ENCODE peak calls at places on chromosomes 13 and 19, in ten cellular contexts. Z is Calu3; A is fibroblast of pulmonary artery; U is GM04503; X is fibroblast of lung; T is dorsolateral prefrontal cortex; W is stimulated activated naive CD8-positive, alpha-beta T cell treated with anti-CD3 and anti-CD28 coated beads, Interleukin-15, amount 100 ng/mL, for 72 hours; L is HS-27A; B is activated naive CD4-positive, alpha-beta T cell; I is stimulated activated naive B cell treated with anti-CD40 and anti-IgM and Interleukin-4, amounts not matched to agents 10 μg/mL and 1 μg/mL and 100 μg/mL, for 72 hours. E is an unnamed sample.

GRCh38 chr19:29702161-29702957 is 12.7 kb downstream of the C19orf12 start:
- DNase-seq in Z (no peak), A (no peak), U (no peak), X (no peak), T (no peak), W (no peak), L (no peak), B (no peak), I (no peak), E (no peak)

GRCh38 chr13:105202384-105202783 is 1333.1 kb downstream of the EFNB2 start:
- DNase-seq in Z (no peak), A (peak), U (no peak), X (peak), T (no peak), W (no peak), L (no peak), B (no peak), I (no peak), E (peak)

GRCh38 chr13:23380534-23380933 is 53.0 kb downstream of the SACS start:
- DNase-seq in Z (no peak), A (peak), U (no peak), X (peak), T (no peak), W (no peak), L (no peak), B (no peak), I (no peak), E (no peak)

GRCh38 chr13:46642254-46642653 is 89.3 kb downstream of the LRCH1 start:
- DNase-seq in Z (no peak), A (no peak), U (no peak), X (no peak), T (no peak), W (no peak), L (no peak), B (no peak), I (no peak), E (no peak)

GRCh38 chr13:39105110-39105509 is 66.9 kb downstream of the NHLRC3 start:
- DNase-seq in Z (no peak), A (peak), U (no peak), X (peak), T (no peak), W (no peak), L (no peak), B (no peak), I (no peak), E (no peak)

GRCh38 chr19:5254543-5254942 is 86.1 kb downstream of the PTPRS start:
- DNase-seq in Z (no peak), A (no peak), U (no peak), X (no peak), T (no peak), W (no peak), L (no peak), B (no peak), I (no peak), E (no peak)

GRCh38 chr13:31204592-31204991 is 4.8 kb downstream of the B3GLCT start:
- DNase-seq in Z (peak), A (peak), U (no peak), X (peak), T (no peak), W (no peak), L (no peak), B (no peak), I (no peak), E (no peak)

GRCh38 chr19:15989889-15990288 is 41.1 kb downstream of the OR10H4 start:
- DNase-seq in Z (no peak), A (no peak), U (no peak), X (no peak), T (no peak), W (no peak), L (no peak), B (no peak), I (no peak), E (no peak)

GRCh38 chr13:58994778-58995177 is 1169.0 kb downstream of the DIAPH3 start:
- DNase-seq in Z (no peak), A (peak), U (no peak), X (peak), T (no peak), W (no peak), L (no peak), B (no peak), I (no peak), E (no peak)

GRCh38 chr13:28583661-28584091 is 75.3 kb upstream of the POMP start:
- DNase-seq in Z (no peak), A (no peak), U (no peak), X (no peak), T (no peak), W (no peak), L (no peak), B (no peak), I (no peak), E (no peak)

GRCh38 chr19:34182125-34182524 is 9.8 kb downstream of the LSM14A start:
- DNase-seq in Z (no peak), A (no peak), U (no peak), X (no peak), T (no peak), W (no peak), L (no peak), B (no peak), I (no peak), E (no peak)

GRCh38 chr13:99655351-99656091 is 154.2 kb downstream of the TM9SF2 start:
- DNase-seq in Z (peak), A (no peak), U (no peak), X (no peak), T (no peak), W (no peak), L (no peak), B (no peak), I (no peak), E (no peak)

GRCh38 chr13:46683879-46684278 is 113.1 kb downstream of the ESD start:
- DNase-seq in Z (no peak), A (no peak), U (no peak), X (peak), T (no peak), W (no peak), L (no peak), B (no peak), I (no peak), E (no peak)

GRCh38 chr19:4089946-4090345 is 23.2 kb upstream of the ZBTB7A start:
- DNase-seq in Z (no peak), A (no peak), U (no peak), X (no peak), T (no peak), W (no peak), L (no peak), B (no peak), I (no peak), E (no peak)

GRCh38 chr19:45769821-45770191 is 754 bp upstream of the SIX5 start:
- DNase-seq in Z (peak), A (peak), U (no peak), X (no peak), T (no peak), W (peak), L (peak), B (peak), I (no peak), E (no peak)

GRCh38 chr13:19607523-19608078 is 25.9 kb upstream of the MPHOSPH8 start:
- DNase-seq in Z (no peak), A (no peak), U (no peak), X (no peak), T (no peak), W (no peak), L (no peak), B (no peak), I (no peak), E (no peak)

GRCh38 chr13:32254916-32255743 is 60.0 kb downstream of the ZAR1L start:
- DNase-seq in Z (no peak), A (no peak), U (no peak), X (no peak), T (no peak), W (no peak), L (no peak), B (no peak), I (no peak), E (no peak)

GRCh38 chr13:49681837-49682236 is 9.4 kb downstream of the EBPL start:
- DNase-seq in Z (no peak), A (peak), U (peak), X (peak), T (no peak), W (no peak), L (no peak), B (no peak), I (no peak), E (no peak)

GRCh38 chr13:87058786-87059329 is 612.3 kb upstream of the SLITRK5 start:
- DNase-seq in Z (no peak), A (no peak), U (no peak), X (peak), T (no peak), W (no peak), L (no peak), B (no peak), I (no peak), E (no peak)

GRCh38 chr19:44909775-44910174 is 4.2 kb downstream of the APOE start:
- DNase-seq in Z (no peak), A (no peak), U (no peak), X (no peak), T (no peak), W (no peak), L (no peak), B (no peak), I (no peak), E (no peak)

GRCh38 chr19:3243851-3244700 is 19.6 kb downstream of the CELF5 start:
- DNase-seq in Z (peak), A (peak), U (no peak), X (peak), T (no peak), W (peak), L (no peak), B (peak), I (no peak), E (no peak)

GRCh38 chr13:102680842-102681725 is 13.8 kb downstream of the METTL21C start:
- DNase-seq in Z (no peak), A (peak), U (peak), X (peak), T (no peak), W (no peak), L (no peak), B (no peak), I (no peak), E (no peak)

GRCh38 chr13:97222934-97223710 is 989 bp downstream of the MBNL2 start:
- DNase-seq in Z (no peak), A (no peak), U (no peak), X (no peak), T (no peak), W (no peak), L (no peak), B (no peak), I (no peak), E (no peak)

GRCh38 chr19:19463348-19464117 is 51.8 kb downstream of the TSSK6 start:
- DNase-seq in Z (no peak), A (peak), U (no peak), X (peak), T (no peak), W (no peak), L (no peak), B (no peak), I (no peak), E (no peak)

GRCh38 chr13:24280722-24281121 is 28.7 kb upstream of the C1QTNF9 start:
- DNase-seq in Z (no peak), A (no peak), U (no peak), X (no peak), T (no peak), W (no peak), L (no peak), B (no peak), I (no peak), E (no peak)

GRCh38 chr13:54078271-54078670 is 1049.7 kb downstream of the OLFM4 start:
- DNase-seq in Z (no peak), A (no peak), U (no peak), X (no peak), T (no peak), W (no peak), L (no peak), B (no peak), I (no peak), E (no peak)

E was measured in amniotic stem cell.